ENCODE peak calls at places on chromosomes 4 and X, in seven cellular contexts. H is HCT116, Y is HepG2, R is H1, C is GM12878, P is WTC11, E is K562. N is an unnamed sample.

GRCh38 chrX:14872355-14872754 is 514 bp downstream of the FANCB start:
- DNase-seq in E (peak), Y (no peak), P (no peak), C (no peak), R (no peak), H (no peak), N (no peak)

GRCh38 chr4:108889696-108890475 is 127.0 kb upstream of the ETNPPL start:
- DNase-seq in R (no peak), Y (no peak), C (no peak), E (no peak), H (no peak), P (no peak), N (no peak)

GRCh38 chrX:623599-624323 is 6.8 kb upstream of the SHOX start:
- DNase-seq in H (no peak), Y (no peak), P (peak), E (no peak), C (no peak), R (peak), N (peak)

GRCh38 chr4:16801356-16801755 is 97.1 kb downstream of the LDB2 start:
- DNase-seq in Y (no peak), R (no peak), H (no peak), P (no peak), C (no peak), E (no peak), N (no peak)

GRCh38 chr4:123096038-123096437 is 173.6 kb upstream of the NUDT6 start:
- DNase-seq in H (peak), P (no peak), Y (peak), E (peak), C (no peak), R (no peak), N (peak)

GRCh38 chrX:12974217-12974796 is 603 bp upstream of the TMSB4X start:
- DNase-seq in H (no peak), Y (no peak), P (peak), C (no peak), E (peak), R (peak), N (no peak)

GRCh38 chr4:38583102-38583501 is 80.9 kb upstream of the KLF3 start:
- DNase-seq in C (no peak), Y (no peak), E (no peak), R (no peak), H (no peak), P (no peak), N (no peak)

GRCh38 chr4:138576684-138577083 is 334.5 kb upstream of the SLC7A11 start:
- DNase-seq in C (no peak), E (peak), P (no peak), R (no peak), H (peak), Y (peak), N (peak)

GRCh38 chrX:47232803-47233332 is at the start of gene USP11:
- DNase-seq in E (peak), R (peak), H (no peak), C (no peak), P (peak), Y (peak), N (peak)

GRCh38 chr4:153205028-153205648 is 895 bp downstream of the TRIM2 start:
- DNase-seq in H (no peak), P (no peak), C (peak), R (peak), E (peak), Y (peak), N (peak)

GRCh38 chr4:10762541-10762940 is 78.0 kb upstream of the CLNK start:
- DNase-seq in C (no peak), E (no peak), Y (no peak), H (no peak), P (no peak), R (no peak), N (no peak)

GRCh38 chrX:28058906-28059305 is 77.7 kb upstream of the DCAF8L1 start:
- DNase-seq in E (no peak), H (no peak), Y (no peak), C (no peak), R (no peak), P (no peak), N (no peak)

GRCh38 chr4:1490906-1491629 is 84.8 kb upstream of the NKX1-1 start:
- DNase-seq in H (no peak), C (no peak), E (no peak), R (no peak), P (peak), Y (no peak), N (no peak)

GRCh38 chr4:568962-569361 is 7.1 kb downstream of the TMEM271 start:
- DNase-seq in Y (no peak), C (no peak), E (no peak), P (no peak), R (no peak), H (no peak), N (no peak)

GRCh38 chr4:77819409-77819835 is 254 bp upstream of the CNOT6L start:
- DNase-seq in Y (no peak), H (no peak), P (peak), E (peak), C (no peak), R (no peak), N (no peak)

GRCh38 chr4:168309781-168310180 is 8.8 kb downstream of the DDX60 start:
- DNase-seq in R (no peak), C (no peak), Y (no peak), E (no peak), H (no peak), P (no peak), N (no peak)

GRCh38 chr4:150368667-150369066 is 213.3 kb upstream of the MAB21L2 start:
- DNase-seq in P (no peak), E (no peak), H (no peak), C (no peak), Y (no peak), R (no peak), N (no peak)

GRCh38 chr4:138659041-138659565 is 356.5 kb upstream of the NOCT start:
- DNase-seq in C (no peak), P (peak), Y (no peak), R (no peak), E (no peak), H (no peak), N (no peak)

GRCh38 chrX:151999813-152000212 is 25.3 kb upstream of the GABRE start:
- DNase-seq in H (no peak), E (no peak), C (no peak), Y (no peak), R (no peak), P (no peak), N (no peak)

GRCh38 chrX:63250253-63250868 is 100.8 kb downstream of the SPIN4 start:
- DNase-seq in R (no peak), E (peak), Y (peak), H (peak), P (peak), C (peak), N (peak)

GRCh38 chr4:166594326-166594946 is 639.9 kb downstream of the SPOCK3 start:
- DNase-seq in C (peak), E (no peak), R (peak), Y (peak), P (peak), H (peak), N (peak)

GRCh38 chr4:130563185-130563890 is 1467.4 kb downstream of the C4orf33 start:
- DNase-seq in C (no peak), E (no peak), Y (peak), R (peak), H (peak), P (peak), N (peak)

GRCh38 chr4:119597377-119597776 is 31.2 kb downstream of the PDE5A start:
- DNase-seq in E (no peak), C (no peak), R (no peak), H (no peak), P (no peak), Y (no peak), N (no peak)

GRCh38 chrX:153782324-153782723 is 1.5 kb downstream of the SRPK3 start:
- DNase-seq in E (no peak), C (no peak), R (no peak), P (peak), Y (no peak), H (no peak), N (no peak)

GRCh38 chr4:145722561-145722960 is 42.6 kb downstream of the C4orf51 start:
- DNase-seq in C (no peak), Y (no peak), E (no peak), P (no peak), H (no peak), R (no peak), N (no peak)

GRCh38 chr4:39637572-39638357 is 900 bp downstream of the SMIM14 start:
- DNase-seq in R (peak), Y (peak), P (peak), E (peak), H (peak), C (no peak), N (peak)

GRCh38 chrX:17372052-17372451 is 2.9 kb upstream of the NHS start:
- DNase-seq in Y (no peak), R (no peak), H (no peak), C (no peak), P (no peak), E (no peak), N (no peak)

GRCh38 chr4:174828845-174829701 is at the start of gene GLRA3:
- DNase-seq in H (no peak), Y (peak), C (no peak), E (peak), R (peak), P (peak), N (peak)

GRCh38 chr4:28677808-28678207 is 1817.2 kb downstream of the STIM2 start:
- DNase-seq in E (no peak), Y (no peak), C (no peak), H (no peak), P (no peak), R (no peak), N (no peak)

GRCh38 chr4:186900232-186900900 is 176.7 kb upstream of the FAT1 start:
- DNase-seq in Y (no peak), H (no peak), C (no peak), P (no peak), E (no peak), R (no peak), N (no peak)

GRCh38 chrX:9765737-9766098 is at the start of gene GPR143:
- DNase-seq in C (no peak), E (no peak), P (peak), Y (no peak), R (peak), H (no peak), N (no peak)

GRCh38 chr4:53943345-53944085 is 120.9 kb downstream of the CHIC2 start:
- DNase-seq in R (no peak), H (peak), E (no peak), Y (no peak), C (no peak), P (no peak), N (peak)

GRCh38 chr4:182695009-182695408 is 222.2 kb downstream of the DCTD start:
- DNase-seq in E (no peak), Y (no peak), P (no peak), R (no peak), C (no peak), H (no peak), N (no peak)

GRCh38 chrX:11451133-11451532 is 157.9 kb downstream of the AMELX start:
- DNase-seq in H (no peak), C (no peak), P (no peak), Y (no peak), E (no peak), R (no peak), N (no peak)

GRCh38 chr4:185811509-185812364 is at the start of gene SORBS2:
- DNase-seq in Y (peak), P (no peak), E (no peak), C (peak), H (no peak), R (no peak), N (peak)
- TF ChIP-seq SP1 in Y (no peak), P (no peak), E (no peak), C (no peak), H (no peak), R (no peak), N (no peak)

DNA sequence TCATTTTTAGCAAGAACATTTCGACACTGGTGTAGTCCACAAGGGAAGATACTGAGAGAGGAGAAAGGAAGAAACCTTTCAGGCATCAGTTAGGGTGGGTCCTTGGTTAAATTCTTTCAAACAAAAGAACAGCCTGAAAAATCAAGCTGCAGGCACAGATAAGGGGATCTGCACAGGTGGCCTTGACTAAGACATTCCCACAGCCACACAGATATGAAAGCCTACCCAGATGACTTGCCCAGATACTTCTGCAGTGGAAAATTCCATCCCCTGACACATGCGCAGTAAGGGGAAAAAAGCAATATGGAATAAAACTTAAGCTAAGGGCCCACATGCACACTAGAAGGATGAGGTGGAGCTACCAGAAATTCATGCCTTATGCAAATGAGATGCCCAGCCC is 8.9 kb upstream of the TMEM165 start:
- DNase-seq in Y (peak), P (no peak), R (no peak), H (no peak), C (no peak), E (peak), N (no peak)
- TF ChIP-seq SP1 in Y (no peak), P (no peak), R (no peak), H (no peak), C (no peak), E (peak), N (no peak)

DNA sequence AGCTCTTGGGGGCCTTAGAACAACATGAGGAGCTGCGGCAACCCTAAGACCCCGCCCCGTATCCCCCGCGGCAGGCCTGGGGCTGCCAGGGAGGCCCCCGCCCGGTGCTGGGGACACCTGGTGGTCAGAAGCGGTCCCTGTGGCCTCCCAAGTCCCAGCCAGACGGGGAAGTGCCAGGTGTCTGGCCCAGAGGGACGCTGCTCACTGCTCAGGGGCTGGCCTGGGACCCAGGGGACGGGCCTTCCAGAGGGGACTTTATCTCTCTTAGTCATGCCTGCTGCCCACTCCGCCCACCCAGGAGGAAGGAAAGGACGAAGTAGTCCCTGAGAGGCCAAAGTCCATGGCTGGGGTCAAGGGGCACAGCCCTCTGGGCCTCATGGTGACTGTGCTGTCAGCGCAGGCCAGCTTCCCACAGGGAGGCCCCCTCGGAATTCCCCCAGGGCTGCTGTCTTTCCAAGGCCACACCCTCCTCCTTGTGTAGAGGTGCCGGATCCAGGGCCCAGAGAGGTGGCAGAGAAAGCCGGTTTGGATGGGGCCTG is 31.0 kb upstream of the HTRA3 start:
- DNase-seq in P (peak), Y (peak), R (peak), E (peak), H (no peak), C (no peak), N (no peak)
- TF ChIP-seq SP1 in P (no peak), Y (no peak), R (no peak), E (no peak), H (no peak), C (no peak), N (no peak)

GRCh38 chrX:19774905-19775304 is 112.5 kb downstream of the SH3KBP1 start:
- DNase-seq in C (no peak), E (no peak), R (no peak), Y (no peak), H (no peak), P (no peak), N (no peak)

GRCh38 chrX:19772759-19773623 is 114.4 kb downstream of the SH3KBP1 start:
- DNase-seq in H (no peak), C (no peak), E (no peak), P (no peak), Y (no peak), R (no peak), N (no peak)

GRCh38 chrX:19775830-19776498 is 111.4 kb downstream of the SH3KBP1 start:
- DNase-seq in P (no peak), H (no peak), C (no peak), Y (no peak), R (no peak), E (no peak), N (no peak)

GRCh38 chrX:19772306-19772705 is 115.1 kb downstream of the SH3KBP1 start:
- DNase-seq in C (no peak), E (no peak), Y (no peak), P (no peak), R (no peak), H (no peak), N (no peak)

GRCh38 chrX:19776753-19777152 is 110.6 kb downstream of the SH3KBP1 start:
- DNase-seq in C (no peak), Y (no peak), P (no peak), E (no peak), H (no peak), R (no peak), N (no peak)
- TF ChIP-seq SP1 in C (no peak), Y (no peak), P (no peak), E (no peak), H (no peak), R (no peak), N (no peak)

DNA sequence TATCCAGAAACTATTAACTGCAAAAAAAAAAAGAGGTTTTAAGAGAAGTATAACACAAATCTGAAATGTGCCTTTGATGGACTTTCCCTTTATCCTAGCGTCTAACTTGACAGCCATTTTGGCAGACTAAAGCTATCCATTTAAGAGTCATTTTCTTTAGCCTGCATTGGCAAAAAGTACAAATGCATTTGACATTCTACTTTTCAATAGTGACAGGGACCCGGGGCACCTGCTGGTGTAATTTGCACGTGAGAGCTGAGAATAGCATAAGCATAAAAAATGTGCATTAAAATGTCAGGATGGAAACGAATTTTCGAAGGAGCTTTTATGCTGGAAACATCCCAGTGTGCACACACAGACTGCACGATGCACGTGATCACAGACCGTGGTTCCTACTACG is 91.9 kb downstream of the DHRSX start:
- DNase-seq in R (no peak), E (no peak), P (no peak), C (no peak), Y (no peak), H (no peak), N (no peak)
- TF ChIP-seq SP1 in R (no peak), E (no peak), P (no peak), C (no peak), Y (no peak), H (no peak), N (no peak)

DNA sequence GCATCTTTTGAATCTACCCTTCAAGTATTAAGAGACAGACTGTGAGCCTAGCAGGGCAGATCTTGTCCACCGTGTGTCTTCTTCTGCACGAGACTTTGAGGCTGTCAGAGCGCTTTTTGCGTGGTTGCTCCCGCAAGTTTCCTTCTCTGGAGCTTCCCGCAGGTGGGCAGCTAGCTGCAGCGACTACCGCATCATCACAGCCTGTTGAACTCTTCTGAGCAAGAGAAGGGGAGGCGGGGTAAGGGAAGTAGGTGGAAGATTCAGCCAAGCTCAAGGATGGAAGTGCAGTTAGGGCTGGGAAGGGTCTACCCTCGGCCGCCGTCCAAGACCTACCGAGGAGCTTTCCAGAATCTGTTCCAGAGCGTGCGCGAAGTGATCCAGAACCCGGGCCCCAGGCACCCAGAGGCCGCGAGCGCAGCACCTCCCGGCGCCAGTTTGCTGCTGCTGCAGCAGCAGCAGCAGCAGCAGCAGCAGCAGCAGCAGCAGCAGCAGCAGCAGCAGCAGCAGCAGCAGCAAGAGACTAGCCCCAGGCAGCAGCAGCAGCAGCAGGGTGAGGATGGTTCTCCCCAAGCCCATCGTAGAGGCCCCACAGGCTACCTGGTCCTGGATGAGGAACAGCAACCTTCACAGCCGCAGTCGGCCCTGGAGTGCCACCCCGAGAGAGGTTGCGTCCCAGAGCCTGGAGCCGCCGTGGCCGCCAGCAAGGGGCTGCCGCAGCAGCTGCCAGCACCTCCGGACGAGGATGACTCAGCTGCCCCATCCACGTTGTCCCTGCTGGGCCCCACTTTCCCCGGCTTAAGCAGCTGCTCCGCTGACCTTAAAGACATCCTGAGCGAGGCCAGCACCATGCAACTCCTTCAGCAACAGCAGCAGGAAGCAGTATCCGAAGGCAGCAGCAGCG is 1.3 kb downstream of the AR start:
- DNase-seq in R (peak), E (no peak), C (no peak), P (peak), Y (no peak), H (no peak), N (no peak)
- TF ChIP-seq SP1 in R (no peak), E (no peak), C (no peak), P (no peak), Y (no peak), H (no peak), N (no peak)

GRCh38 chr4:155025762-155026457 is 182.5 kb upstream of the NPY2R start:
- DNase-seq in H (peak), Y (peak), C (no peak), P (peak), E (peak), R (peak), N (peak)
- TF ChIP-seq SP1 in H (no peak), Y (no peak), C (no peak), P (no peak), E (no peak), R (no peak), N (no peak)